ENCODE peak calls at places on chromosomes 6 and 20, in nine cellular contexts. O is IMR-90, K is K562, L is fibroblast of lung, Q is PC-3, B is SK-N-SH, M is H1, H is H9, U is astrocyte. F is an unnamed sample. For H3K27me3, the result is how much of the 10 kb centered on the place peaks cover.

GRCh38 chr6:83509416-83509815 is 2.9 kb upstream of the PRSS35 start:
- DNase-seq in K (no peak), M (no peak), B (no peak), U (peak), O (peak), Q (peak), H (no peak), L (peak), F (no peak)

GRCh38 chr6:90719321-90720195 is 132.7 kb upstream of the MAP3K7 start:
- DNase-seq in K (no peak), H (no peak), L (no peak), O (no peak), Q (no peak), B (no peak), U (no peak), M (no peak), F (peak)

GRCh38 chr6:135624402-135625297 is 127.1 kb upstream of the AHI1 start:
- DNase-seq in Q (no peak), H (no peak), B (no peak), U (peak), M (no peak), O (peak), L (peak), K (no peak), F (no peak)

GRCh38 chr6:149728499-149729234 is 10.8 kb upstream of the LATS1 start:
- DNase-seq in O (no peak), B (no peak), K (peak), L (no peak), Q (no peak), H (no peak), M (no peak), U (no peak), F (no peak)

GRCh38 chr6:148325316-148326068 is 17.1 kb upstream of the SASH1 start:
- DNase-seq in M (no peak), H (no peak), L (no peak), K (no peak), B (no peak), O (peak), U (no peak), Q (peak), F (no peak)

GRCh38 chr6:46734867-46735719 is at the start of gene PLA2G7:
- DNase-seq in O (no peak), U (peak), M (peak), H (peak), Q (peak), B (peak), L (peak), K (no peak), F (no peak)

GRCh38 chr20:57988422-57988821 is 240.0 kb downstream of the ANKRD60 start:
- DNase-seq in H (no peak), L (no peak), U (no peak), M (no peak), B (no peak), O (no peak), Q (no peak), K (no peak), F (no peak)

GRCh38 chr20:2468581-2469407 is 1.8 kb downstream of the SNRPB start:
- DNase-seq in Q (no peak), U (no peak), M (no peak), O (peak), L (peak), H (no peak), K (no peak), B (no peak), F (no peak)

GRCh38 chr6:129499871-129500219 is 210.1 kb downstream of the ARHGAP18 start:
- DNase-seq in L (no peak), M (no peak), O (no peak), K (no peak), B (no peak), H (no peak), U (no peak), Q (no peak), F (no peak)

DNA sequence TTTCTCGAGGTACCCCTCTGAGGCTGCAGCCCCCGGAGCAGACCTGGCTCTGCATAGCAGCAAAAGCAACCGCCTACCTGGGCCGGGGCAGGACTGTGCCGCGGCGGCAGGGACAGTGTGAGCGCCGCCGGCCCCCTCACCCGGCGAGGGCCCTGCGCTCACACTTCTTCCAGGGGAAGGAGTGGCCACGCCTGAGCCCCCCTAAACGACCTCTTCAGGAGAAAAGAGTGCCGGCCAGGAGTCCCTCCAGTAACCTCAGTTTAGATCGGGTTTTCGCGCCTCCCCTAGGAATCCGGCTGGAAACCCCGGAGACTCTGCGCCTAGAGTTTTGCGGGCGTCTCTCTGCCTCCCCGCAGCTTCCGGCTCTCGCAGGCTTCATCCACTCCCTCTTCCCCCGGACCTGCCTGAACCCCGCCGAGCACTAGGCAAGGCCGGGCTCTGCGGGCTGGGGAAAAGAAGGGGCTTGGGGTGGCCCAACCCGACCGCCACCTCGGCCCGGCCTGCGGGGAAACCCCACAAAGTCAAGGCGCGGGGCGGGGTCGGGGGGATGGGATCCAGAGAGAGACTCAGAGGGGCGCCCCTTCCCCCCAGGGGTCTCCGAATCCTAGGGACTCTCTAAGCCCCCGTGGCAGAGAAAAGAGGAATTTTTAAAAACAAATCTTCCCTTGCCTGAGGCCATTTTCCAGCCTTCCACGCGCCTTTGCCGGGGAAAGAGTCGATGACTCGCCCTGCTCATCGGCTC is 558 bp downstream of the LINC00237 start:
- DNase-seq in B (peak), M (peak), L (no peak), H (peak), Q (no peak), U (no peak), K (no peak), O (no peak), F (no peak)
- H3K27me3 ChIP-seq in B (half or more), M (half or more), L (half or more), H (under half), Q (under half), U (half or more), K (under half), O (half or more), F (half or more)

GRCh38 chr20:38973107-38973506 is 11.0 kb downstream of the DHX35 start:
- DNase-seq in B (no peak), M (no peak), L (no peak), Q (no peak), O (no peak), K (no peak), H (no peak), U (no peak), F (no peak)

GRCh38 chr20:38973546-38974120 is 11.5 kb downstream of the DHX35 start:
- DNase-seq in H (no peak), U (peak), O (peak), L (peak), K (no peak), M (no peak), Q (peak), B (no peak), F (no peak)

GRCh38 chr20:38970302-38970701 is 8.2 kb downstream of the DHX35 start:
- DNase-seq in K (no peak), Q (peak), O (peak), H (no peak), M (no peak), U (peak), B (no peak), L (peak), F (no peak)

GRCh38 chr20:38968090-38968489 is 5.9 kb downstream of the DHX35 start:
- DNase-seq in Q (no peak), L (no peak), B (no peak), O (no peak), H (no peak), K (no peak), U (no peak), M (no peak), F (no peak)

DNA sequence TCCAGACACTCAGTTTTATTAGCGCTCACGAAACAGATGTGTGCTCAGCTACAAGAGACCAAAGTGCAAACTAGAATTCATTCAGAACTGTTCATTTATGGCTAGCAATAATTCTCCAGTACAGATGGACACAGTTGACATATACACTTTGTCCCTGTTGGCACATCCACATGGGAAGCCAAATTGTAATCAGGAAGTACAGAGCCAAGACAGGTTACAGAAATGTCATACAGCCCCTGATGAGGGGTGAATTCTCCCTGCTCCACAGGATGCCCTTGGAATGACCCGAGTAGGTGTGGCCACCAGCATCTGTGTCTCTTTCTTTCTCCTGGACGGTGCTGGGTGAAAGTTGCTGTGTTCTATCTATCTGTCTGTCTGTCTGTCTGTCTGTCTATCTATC is 7.6 kb downstream of the DHX35 start:
- DNase-seq in L (no peak), K (peak), H (no peak), B (no peak), O (no peak), M (no peak), U (no peak), Q (no peak), F (no peak)
- H3K9ac ChIP-seq in L (no peak), K (no peak), H (no peak), B (peak), O (peak), M (no peak), U (peak), Q (no peak), F (no peak)

DNA sequence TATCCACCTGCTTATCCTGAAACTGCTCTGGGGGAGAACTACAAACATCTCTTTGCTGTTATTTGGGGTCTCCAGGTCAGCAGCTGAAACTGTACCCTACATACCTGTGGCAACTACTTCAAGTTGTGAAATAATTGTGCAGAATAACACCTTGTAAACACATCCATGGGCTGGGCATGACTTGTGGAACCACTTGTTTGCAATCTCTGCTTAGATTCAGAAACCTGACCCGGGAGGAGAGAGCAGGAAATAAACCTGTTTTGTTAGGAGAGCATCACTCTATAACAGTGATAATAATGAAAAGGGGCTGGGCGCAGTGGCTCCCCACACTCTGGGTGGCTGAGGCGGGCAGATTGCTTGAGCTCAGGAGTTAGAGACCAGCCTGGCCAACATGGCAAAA is 183.1 kb downstream of the NFATC2 start:
- DNase-seq in M (no peak), H (no peak), L (no peak), O (no peak), U (no peak), B (no peak), Q (peak), K (no peak), F (no peak)
- H3K27ac ChIP-seq in M (no peak), H (no peak), L (no peak), O (peak), U (peak), B (no peak), Q (peak), K (no peak), F (no peak)

GRCh38 chr20:62643521-62644043 is 1.3 kb downstream of the SLCO4A1 start:
- DNase-seq in K (no peak), H (no peak), U (peak), Q (peak), L (no peak), B (no peak), O (peak), M (no peak), F (no peak)

GRCh38 chr20:62642666-62643520 is 590 bp downstream of the SLCO4A1 start:
- DNase-seq in U (peak), K (peak), Q (peak), L (peak), O (peak), H (peak), B (peak), M (peak), F (no peak)

GRCh38 chr20:62645613-62646012 is 3.3 kb downstream of the SLCO4A1 start:
- DNase-seq in K (no peak), B (no peak), L (no peak), U (no peak), O (no peak), M (no peak), H (no peak), Q (no peak), F (no peak)

GRCh38 chr20:62644802-62645496 is 2.6 kb downstream of the SLCO4A1 start:
- DNase-seq in L (no peak), Q (peak), K (no peak), M (no peak), H (no peak), U (no peak), O (no peak), B (no peak), F (no peak)

GRCh38 chr20:62644044-62644795 is 1.9 kb downstream of the SLCO4A1 start:
- DNase-seq in L (no peak), B (no peak), O (no peak), Q (peak), U (no peak), H (no peak), M (no peak), K (no peak), F (no peak)
- H3K27me3 ChIP-seq in L (under half), B (under half), O (under half), Q (under half), U (under half), H (under half), M (under half), K (under half), F (under half)

GRCh38 chr6:75337805-75338204 is 53.2 kb upstream of the TMEM30A start:
- DNase-seq in M (no peak), L (peak), O (peak), B (no peak), Q (no peak), U (peak), H (no peak), K (no peak), F (no peak)

GRCh38 chr6:75334266-75335040 is 49.9 kb upstream of the TMEM30A start:
- DNase-seq in L (peak), O (peak), B (no peak), U (peak), M (peak), H (peak), K (no peak), Q (peak), F (no peak)

GRCh38 chr6:75329703-75330102 is 45.1 kb upstream of the TMEM30A start:
- DNase-seq in U (no peak), Q (no peak), K (no peak), L (no peak), H (no peak), O (no peak), M (no peak), B (no peak), F (no peak)

GRCh38 chr6:75331134-75331533 is 46.5 kb upstream of the TMEM30A start:
- DNase-seq in B (no peak), H (no peak), U (peak), M (no peak), K (no peak), Q (peak), L (peak), O (peak), F (no peak)

GRCh38 chr6:75333811-75334210 is 49.2 kb upstream of the TMEM30A start:
- DNase-seq in B (no peak), K (no peak), O (no peak), Q (no peak), H (no peak), M (no peak), U (no peak), L (no peak), F (no peak)
- H3K9ac ChIP-seq in B (no peak), K (no peak), O (no peak), Q (no peak), H (peak), M (peak), U (no peak), L (no peak), F (no peak)

F was measured in keratinocyte.